ENCODE peak calls at places on chromosomes 6 and 20, in four cellular contexts. O is HepG2, U is stomach, K is adrenal gland. W is an unnamed sample.

GRCh38 chr6:21935561-21936028 is 342.0 kb downstream of the SOX4 start:
- DNase-seq in O (peak), U (peak), K (peak), W (peak)

GRCh38 chr20:4721719-4722118 is at the start of gene PRND:
- DNase-seq in K (no peak), O (no peak), U (no peak), W (no peak)

GRCh38 chr6:111918825-111919224 is 45.6 kb upstream of the FYN start:
- DNase-seq in K (no peak), U (no peak), O (no peak), W (no peak)

GRCh38 chr6:43798688-43799444 is 28.9 kb downstream of the VEGFA start:
- DNase-seq in U (peak), K (peak), O (peak), W (peak)

GRCh38 chr6:36973190-36973589 is 12.8 kb downstream of the MTCH1 start:
- DNase-seq in U (no peak), O (no peak), K (no peak), W (no peak)

GRCh38 chr6:26372308-26373144 is 7.5 kb downstream of the BTN3A2 start:
- DNase-seq in O (no peak), K (no peak), U (no peak), W (peak)

GRCh38 chr6:144659735-144660246 is 374.7 kb downstream of the UTRN start:
- DNase-seq in U (no peak), K (no peak), O (no peak), W (no peak)

GRCh38 chr6:168157272-168158007 is 78.4 kb upstream of the FRMD1 start:
- DNase-seq in U (no peak), K (no peak), O (no peak), W (no peak)

GRCh38 chr6:12294851-12295536 is 4.8 kb downstream of the EDN1 start:
- DNase-seq in O (no peak), K (no peak), U (no peak), W (no peak)

GRCh38 chr6:107763959-107764358 is 60.2 kb downstream of the SCML4 start:
- DNase-seq in U (no peak), O (no peak), K (no peak), W (no peak)

GRCh38 chr20:32485126-32485769 is 99.9 kb downstream of the NOL4L start:
- DNase-seq in U (peak), K (peak), O (peak), W (peak)

DNA sequence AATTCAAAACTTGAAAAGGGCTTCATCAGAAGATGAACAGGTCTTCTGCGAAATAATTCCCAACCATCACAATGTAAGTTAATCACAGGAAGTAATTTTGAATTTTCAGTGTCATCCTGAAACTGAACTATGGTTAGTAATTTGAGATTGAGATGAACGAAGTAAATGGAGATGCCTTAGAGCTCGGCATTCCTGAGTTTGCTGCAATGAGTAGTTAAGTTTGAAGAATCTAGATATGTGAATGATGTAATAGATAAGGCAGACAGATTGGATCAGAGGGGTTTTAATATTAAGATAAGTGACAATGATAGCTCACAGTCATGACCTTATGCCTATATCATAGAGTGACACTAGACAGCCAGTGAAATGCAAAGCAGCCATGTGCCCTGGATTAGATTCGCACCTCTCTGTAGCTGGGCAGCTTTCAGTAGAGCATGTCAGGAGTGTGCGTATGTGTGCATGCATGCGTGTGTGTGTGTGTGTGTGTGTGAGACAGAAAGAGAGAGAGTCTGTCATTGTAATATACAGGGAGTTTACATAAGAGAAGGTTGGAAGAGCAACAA is 232.9 kb downstream of the GMPR start:
- DNase-seq in U (no peak), O (no peak), K (no peak), W (no peak)
- TF ChIP-seq POLR2A in U (no peak), O (no peak), K (no peak), W (no peak)

GRCh38 chr6:160247457-160247883 is 11.2 kb downstream of the SLC22A2 start:
- DNase-seq in U (no peak), O (no peak), K (peak), W (no peak)

GRCh38 chr6:160253242-160253641 is 5.4 kb downstream of the SLC22A2 start:
- DNase-seq in O (no peak), K (no peak), U (no peak), W (peak)

GRCh38 chr6:160252073-160252809 is 6.4 kb downstream of the SLC22A2 start:
- DNase-seq in O (no peak), U (no peak), K (no peak), W (no peak)

GRCh38 chr6:160249687-160250086 is 8.9 kb downstream of the SLC22A2 start:
- DNase-seq in U (no peak), O (no peak), K (no peak), W (no peak)

DNA sequence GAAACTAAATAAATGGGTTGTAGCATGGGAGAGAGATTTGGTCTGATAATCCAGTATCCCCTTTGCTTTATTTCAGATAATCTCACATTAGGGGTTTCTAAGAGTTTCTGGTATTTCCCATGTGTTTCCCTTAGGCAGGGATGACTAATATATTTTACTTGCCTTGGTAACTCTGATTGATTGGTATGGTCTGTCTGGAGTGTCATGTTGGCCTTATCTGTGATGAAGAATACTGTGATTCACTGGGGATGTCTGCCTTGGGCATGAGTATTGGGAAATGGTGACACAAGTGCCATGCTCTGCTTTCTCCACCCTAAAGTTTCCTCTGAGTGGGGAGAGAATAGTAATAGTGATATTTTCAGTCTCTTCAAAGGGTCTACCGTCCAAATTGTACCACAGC is 10.1 kb downstream of the SLC22A2 start:
- DNase-seq in K (peak), O (no peak), U (no peak), W (no peak)
- TF ChIP-seq POLR2A in K (no peak), O (no peak), U (no peak), W (no peak)

GRCh38 chr20:47317127-47317895 is 39.2 kb downstream of the ZMYND8 start:
- DNase-seq in O (peak), K (peak), U (peak), W (peak)
- TF ChIP-seq POLR2A in O (peak), K (peak), U (no peak), W (peak)

GRCh38 chr6:110270166-110270565 is 88.0 kb downstream of the METTL24 start:
- DNase-seq in K (no peak), O (no peak), U (no peak), W (no peak)
- TF ChIP-seq POLR2A in K (no peak), O (no peak), U (no peak), W (no peak)

DNA sequence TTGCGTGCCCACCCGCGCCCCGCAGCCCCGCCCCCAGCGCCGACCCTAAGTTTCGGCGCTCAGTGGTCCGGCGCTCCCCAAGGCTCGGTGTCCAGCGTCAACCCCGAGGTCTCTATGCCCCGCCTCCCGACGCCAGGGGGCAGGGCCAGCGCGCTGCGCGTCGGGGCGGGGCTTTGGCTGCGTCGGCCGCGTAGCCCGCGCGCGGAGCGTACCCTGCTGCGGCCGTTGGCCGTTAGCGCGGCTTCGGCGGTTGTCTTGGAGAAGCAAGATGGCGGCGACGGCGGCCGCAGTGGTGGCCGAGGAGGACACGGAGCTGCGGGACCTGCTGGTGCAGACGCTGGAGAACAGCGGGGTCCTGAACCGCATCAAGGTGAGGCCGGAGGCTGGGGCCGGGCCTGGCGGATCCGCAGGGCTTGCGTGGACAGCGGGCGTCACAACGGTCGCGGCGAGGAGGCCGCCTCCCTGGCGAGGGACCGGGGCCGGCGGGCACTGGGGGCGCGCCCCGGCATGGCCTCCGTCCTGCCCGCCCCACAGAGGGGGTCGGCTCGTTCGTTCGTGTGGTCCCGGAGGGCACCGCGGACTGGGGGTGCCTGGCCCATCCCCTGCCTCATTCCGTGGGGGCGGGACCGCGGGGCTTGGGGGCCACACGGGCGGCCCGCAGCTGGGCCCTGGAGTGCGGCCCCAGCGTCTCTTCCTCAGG is at the start of gene CEP43:
- DNase-seq in O (peak), K (peak), U (peak), W (peak)
- TF ChIP-seq POLR2A in O (peak), K (peak), U (no peak), W (peak)

DNA sequence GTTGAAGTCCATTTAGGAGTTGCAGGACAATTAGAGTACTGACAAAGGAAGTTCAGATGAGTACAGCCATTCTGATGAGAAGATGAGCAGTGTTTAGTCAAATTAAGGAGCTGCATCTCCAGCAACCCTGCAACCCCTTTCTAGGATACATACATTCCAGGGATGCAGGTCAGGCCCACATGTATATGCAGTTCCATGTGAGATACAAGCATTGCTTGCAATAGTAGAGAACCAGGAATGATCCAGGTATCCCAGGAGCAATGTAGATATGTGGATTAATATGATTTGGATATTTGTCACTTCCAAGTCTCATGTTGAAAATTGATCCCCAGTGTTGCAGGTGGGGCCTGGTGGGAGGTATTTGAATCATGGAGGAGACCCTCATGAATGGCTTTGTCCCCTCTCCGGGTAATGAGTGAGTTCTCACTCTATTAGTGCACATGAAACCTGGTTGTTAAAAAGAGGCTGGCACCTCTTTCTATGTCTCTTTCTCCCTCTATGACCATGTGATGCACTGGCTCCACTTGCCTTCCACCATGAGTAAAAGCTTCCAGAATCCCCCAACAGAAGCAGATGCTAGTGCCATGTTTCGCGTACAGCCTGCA is 6.4 kb downstream of the HLA-DPA1 start:
- DNase-seq in K (no peak), O (no peak), U (no peak), W (no peak)
- TF ChIP-seq POLR2A in K (no peak), O (no peak), U (no peak), W (no peak)

DNA sequence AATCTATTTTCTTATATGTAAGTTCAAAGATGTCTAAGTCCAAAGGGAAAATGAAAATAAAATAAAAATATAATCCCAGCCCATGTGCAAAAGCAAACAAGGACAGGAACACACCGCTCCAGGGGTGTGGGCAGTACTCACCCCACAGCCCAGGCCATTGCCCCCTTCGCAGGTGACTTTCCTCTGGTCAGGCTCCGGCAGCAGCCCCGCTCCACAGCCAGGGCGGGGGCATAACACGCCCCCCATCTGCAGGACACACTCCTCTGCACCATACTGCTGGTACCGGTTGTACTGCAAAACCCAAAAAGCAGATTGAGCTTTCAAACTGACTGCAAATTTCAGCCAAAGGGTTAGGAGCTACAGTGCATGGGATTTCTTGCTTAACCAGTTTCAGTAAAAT is 274.9 kb upstream of the AGPAT4 start:
- DNase-seq in U (no peak), K (no peak), O (no peak), W (no peak)
- TF ChIP-seq POLR2A in U (no peak), K (no peak), O (no peak), W (no peak)

GRCh38 chr20:3470627-3471396 is at the start of gene ATRN:
- DNase-seq in O (peak), K (peak), U (peak), W (peak)
- TF ChIP-seq POLR2A in O (peak), K (peak), U (no peak), W (peak)